ENCODE peak calls at places on chromosomes 13 and 19, in nine cellular contexts. One of them, this sample, is unnamed.

GRCh38 chr13:62837895-62838294 is 1422.2 kb upstream of the PCDH20 start:
- DNase-seq in psoas muscle: no peak
- DNase-seq in cardiac muscle cell: no peak
- DNase-seq in neural progenitor cell: no peak
- DNase-seq in PC-3: peak
- DNase-seq in GM12878: no peak
- DNase-seq in A549: no peak
- DNase-seq in HCT116: no peak
- DNase-seq in fibroblast of lung: peak
- DNase-seq in this sample: no peak

GRCh38 chr19:11346104-11346940 is at the start of the genes CCDC159 and TMEM205:
- DNase-seq in GM12878: peak
- DNase-seq in HCT116: peak
- DNase-seq in neural progenitor cell: peak
- DNase-seq in fibroblast of lung: peak
- DNase-seq in A549: peak
- DNase-seq in cardiac muscle cell: peak
- DNase-seq in PC-3: peak
- DNase-seq in psoas muscle: peak
- DNase-seq in this sample: peak

GRCh38 chr13:44312898-44313551 is 60.6 kb upstream of the SERP2 start:
- DNase-seq in GM12878: no peak
- DNase-seq in neural progenitor cell: no peak
- DNase-seq in A549: peak
- DNase-seq in psoas muscle: no peak
- DNase-seq in cardiac muscle cell: no peak
- DNase-seq in PC-3: peak
- DNase-seq in fibroblast of lung: peak
- DNase-seq in HCT116: peak
- DNase-seq in this sample: no peak

GRCh38 chr13:95246292-95247082 is 54.8 kb downstream of the ABCC4 start:
- DNase-seq in A549: no peak
- DNase-seq in neural progenitor cell: no peak
- DNase-seq in fibroblast of lung: no peak
- DNase-seq in GM12878: no peak
- DNase-seq in PC-3: peak
- DNase-seq in psoas muscle: no peak
- DNase-seq in HCT116: no peak
- DNase-seq in cardiac muscle cell: no peak
- DNase-seq in this sample: no peak

GRCh38 chr13:60402022-60402421 is 5.0 kb downstream of the TDRD3 start:
- DNase-seq in HCT116: no peak
- DNase-seq in psoas muscle: no peak
- DNase-seq in neural progenitor cell: no peak
- DNase-seq in fibroblast of lung: peak
- DNase-seq in cardiac muscle cell: no peak
- DNase-seq in PC-3: peak
- DNase-seq in GM12878: no peak
- DNase-seq in A549: no peak
- DNase-seq in this sample: no peak

GRCh38 chr19:2869618-2870017 is 2.5 kb downstream of the ZNF556 start:
- DNase-seq in GM12878: no peak
- DNase-seq in PC-3: no peak
- DNase-seq in A549: no peak
- DNase-seq in HCT116: no peak
- DNase-seq in psoas muscle: no peak
- DNase-seq in cardiac muscle cell: no peak
- DNase-seq in fibroblast of lung: no peak
- DNase-seq in neural progenitor cell: no peak
- DNase-seq in this sample: no peak

GRCh38 chr19:29528946-29529645 is 3.3 kb downstream of the VSTM2B start:
- DNase-seq in fibroblast of lung: no peak
- DNase-seq in psoas muscle: no peak
- DNase-seq in PC-3: no peak
- DNase-seq in HCT116: no peak
- DNase-seq in neural progenitor cell: peak
- DNase-seq in A549: peak
- DNase-seq in cardiac muscle cell: no peak
- DNase-seq in GM12878: no peak
- DNase-seq in this sample: no peak

GRCh38 chr13:21336609-21337008 is 122.5 kb downstream of the ZDHHC20 start:
- DNase-seq in fibroblast of lung: no peak
- DNase-seq in HCT116: no peak
- DNase-seq in psoas muscle: no peak
- DNase-seq in GM12878: no peak
- DNase-seq in A549: no peak
- DNase-seq in PC-3: no peak
- DNase-seq in cardiac muscle cell: no peak
- DNase-seq in neural progenitor cell: peak
- DNase-seq in this sample: no peak

GRCh38 chr13:112124100-112124499 is 57.2 kb downstream of the SOX1 start:
- DNase-seq in neural progenitor cell: no peak
- DNase-seq in HCT116: no peak
- DNase-seq in psoas muscle: no peak
- DNase-seq in A549: no peak
- DNase-seq in PC-3: no peak
- DNase-seq in GM12878: no peak
- DNase-seq in fibroblast of lung: no peak
- DNase-seq in cardiac muscle cell: no peak
- DNase-seq in this sample: no peak

GRCh38 chr19:35911790-35912189 is 3.7 kb upstream of the TYROBP start:
- DNase-seq in A549: no peak
- DNase-seq in PC-3: peak
- DNase-seq in fibroblast of lung: peak
- DNase-seq in cardiac muscle cell: no peak
- DNase-seq in psoas muscle: no peak
- DNase-seq in GM12878: no peak
- DNase-seq in HCT116: peak
- DNase-seq in neural progenitor cell: no peak
- DNase-seq in this sample: no peak

GRCh38 chr19:54959840-54960239 is 6.3 kb upstream of the NLRP2 start:
- DNase-seq in A549: no peak
- DNase-seq in psoas muscle: no peak
- DNase-seq in HCT116: no peak
- DNase-seq in cardiac muscle cell: no peak
- DNase-seq in PC-3: no peak
- DNase-seq in fibroblast of lung: no peak
- DNase-seq in GM12878: no peak
- DNase-seq in neural progenitor cell: no peak
- DNase-seq in this sample: no peak

GRCh38 chr13:47463726-47464125 is 537.3 kb downstream of the SUCLA2 start:
- DNase-seq in fibroblast of lung: peak
- DNase-seq in psoas muscle: no peak
- DNase-seq in A549: no peak
- DNase-seq in cardiac muscle cell: no peak
- DNase-seq in GM12878: no peak
- DNase-seq in PC-3: no peak
- DNase-seq in neural progenitor cell: no peak
- DNase-seq in HCT116: no peak
- DNase-seq in this sample: no peak

GRCh38 chr19:37933965-37934364 is 27.0 kb downstream of the SIPA1L3 start:
- DNase-seq in GM12878: no peak
- DNase-seq in HCT116: no peak
- DNase-seq in neural progenitor cell: no peak
- DNase-seq in fibroblast of lung: peak
- DNase-seq in psoas muscle: peak
- DNase-seq in A549: no peak
- DNase-seq in cardiac muscle cell: peak
- DNase-seq in PC-3: no peak
- DNase-seq in this sample: no peak

GRCh38 chr13:64684685-64685431 is 2545.3 kb downstream of the PCDH9 start:
- DNase-seq in neural progenitor cell: no peak
- DNase-seq in PC-3: no peak
- DNase-seq in A549: no peak
- DNase-seq in fibroblast of lung: peak
- DNase-seq in GM12878: no peak
- DNase-seq in HCT116: no peak
- DNase-seq in psoas muscle: no peak
- DNase-seq in cardiac muscle cell: no peak
- DNase-seq in this sample: peak

GRCh38 chr19:1068111-1069001 is 1.4 kb downstream of the ARHGAP45 start:
- DNase-seq in PC-3: no peak
- DNase-seq in GM12878: no peak
- DNase-seq in fibroblast of lung: no peak
- DNase-seq in psoas muscle: peak
- DNase-seq in HCT116: no peak
- DNase-seq in A549: no peak
- DNase-seq in neural progenitor cell: no peak
- DNase-seq in cardiac muscle cell: no peak
- DNase-seq in this sample: no peak

GRCh38 chr13:34224877-34225276 is 406.9 kb downstream of the RFC3 start:
- DNase-seq in psoas muscle: no peak
- DNase-seq in HCT116: no peak
- DNase-seq in fibroblast of lung: peak
- DNase-seq in neural progenitor cell: no peak
- DNase-seq in cardiac muscle cell: no peak
- DNase-seq in GM12878: no peak
- DNase-seq in PC-3: no peak
- DNase-seq in A549: no peak
- DNase-seq in this sample: no peak

DNA sequence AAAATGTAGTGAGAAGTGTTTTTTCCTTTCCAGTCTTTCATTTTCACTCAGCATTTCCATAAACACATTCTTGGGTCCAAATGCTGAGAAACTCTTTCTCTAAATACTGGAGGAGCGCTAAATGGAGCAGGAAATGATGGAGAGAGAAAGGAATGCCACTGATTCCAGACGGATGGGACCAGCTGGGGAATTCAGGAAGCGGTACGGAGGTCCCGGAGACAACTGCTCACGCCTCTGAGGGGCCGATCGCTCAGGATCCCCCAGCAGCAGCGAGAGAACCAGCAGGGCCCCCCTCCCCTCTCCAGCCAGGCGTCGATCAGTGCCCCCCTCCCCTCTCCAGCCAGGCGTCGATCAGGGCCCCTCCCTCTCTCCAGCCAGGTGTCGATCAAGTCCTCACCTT is 13.2 kb downstream of the RASA3 start:
- DNase-seq in cardiac muscle cell: peak
- DNase-seq in PC-3: peak
- DNase-seq in psoas muscle: peak
- DNase-seq in A549: peak
- DNase-seq in neural progenitor cell: peak
- DNase-seq in HCT116: no peak
- DNase-seq in GM12878: no peak
- DNase-seq in fibroblast of lung: peak
- DNase-seq in this sample: no peak
- H3K4me3 ChIP-seq in cardiac muscle cell: no peak
- H3K4me3 ChIP-seq in PC-3: peak
- H3K4me3 ChIP-seq in psoas muscle: no peak
- H3K4me3 ChIP-seq in A549: peak
- H3K4me3 ChIP-seq in neural progenitor cell: no peak
- H3K4me3 ChIP-seq in HCT116: peak
- H3K4me3 ChIP-seq in GM12878: no peak
- H3K4me3 ChIP-seq in fibroblast of lung: peak
- H3K4me3 ChIP-seq in this sample: no peak

DNA sequence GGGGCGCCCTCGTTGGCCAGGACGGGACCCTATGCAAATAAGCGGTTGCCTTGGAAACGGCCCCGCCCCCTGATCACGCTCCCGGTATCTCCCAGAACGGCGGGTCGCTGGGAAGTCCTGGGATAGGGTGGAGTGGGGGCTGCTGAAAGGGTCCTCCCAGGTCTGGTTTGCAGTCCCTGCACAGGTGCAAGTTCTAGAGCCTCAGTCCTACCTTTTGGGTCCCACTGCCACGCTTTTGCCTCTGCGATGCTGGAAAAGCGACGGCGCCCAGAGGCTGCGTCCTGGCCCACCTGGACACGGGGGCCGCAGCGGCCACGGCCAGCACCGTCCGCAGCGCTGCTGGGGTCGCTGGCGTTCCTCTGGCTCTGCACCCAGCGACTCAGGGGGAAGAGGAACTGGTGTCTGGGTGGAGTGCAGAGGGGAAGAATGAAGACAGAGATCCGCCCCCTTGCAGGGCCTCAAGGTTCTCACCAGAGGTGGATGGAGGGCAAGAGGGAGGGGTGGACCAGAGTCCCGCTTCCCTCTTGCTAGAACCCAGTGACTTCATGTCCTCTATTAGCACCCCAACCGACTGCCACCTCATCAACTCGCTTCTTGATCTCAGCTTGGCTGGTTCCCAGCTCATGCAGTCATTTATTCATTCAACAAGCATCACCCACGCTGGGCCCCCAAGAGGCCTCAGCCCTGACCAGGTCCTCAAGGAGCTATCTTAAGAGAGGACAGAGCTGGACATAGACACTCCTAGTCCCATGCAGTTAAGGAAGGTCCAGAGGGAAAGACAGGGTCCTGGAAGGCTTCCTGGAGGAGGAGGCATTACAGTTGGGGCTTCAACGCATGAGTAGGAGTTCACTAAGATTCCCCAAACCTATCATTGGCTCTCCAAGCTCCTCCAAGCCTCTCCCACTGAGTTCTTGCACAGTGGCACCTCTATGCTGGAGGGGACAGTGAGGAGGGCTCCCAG is at the start of gene LRRC25:
- DNase-seq in cardiac muscle cell: peak
- DNase-seq in psoas muscle: no peak
- DNase-seq in A549: no peak
- DNase-seq in fibroblast of lung: no peak
- DNase-seq in neural progenitor cell: peak
- DNase-seq in HCT116: no peak
- DNase-seq in GM12878: no peak
- DNase-seq in PC-3: no peak
- DNase-seq in this sample: no peak
- H3K27ac ChIP-seq in cardiac muscle cell: no peak
- H3K27ac ChIP-seq in psoas muscle: no peak
- H3K27ac ChIP-seq in A549: no peak
- H3K27ac ChIP-seq in fibroblast of lung: no peak
- H3K27ac ChIP-seq in neural progenitor cell: no peak
- H3K27ac ChIP-seq in HCT116: no peak
- H3K27ac ChIP-seq in GM12878: no peak
- H3K27ac ChIP-seq in PC-3: no peak
- H3K27ac ChIP-seq in this sample: no peak

DNA sequence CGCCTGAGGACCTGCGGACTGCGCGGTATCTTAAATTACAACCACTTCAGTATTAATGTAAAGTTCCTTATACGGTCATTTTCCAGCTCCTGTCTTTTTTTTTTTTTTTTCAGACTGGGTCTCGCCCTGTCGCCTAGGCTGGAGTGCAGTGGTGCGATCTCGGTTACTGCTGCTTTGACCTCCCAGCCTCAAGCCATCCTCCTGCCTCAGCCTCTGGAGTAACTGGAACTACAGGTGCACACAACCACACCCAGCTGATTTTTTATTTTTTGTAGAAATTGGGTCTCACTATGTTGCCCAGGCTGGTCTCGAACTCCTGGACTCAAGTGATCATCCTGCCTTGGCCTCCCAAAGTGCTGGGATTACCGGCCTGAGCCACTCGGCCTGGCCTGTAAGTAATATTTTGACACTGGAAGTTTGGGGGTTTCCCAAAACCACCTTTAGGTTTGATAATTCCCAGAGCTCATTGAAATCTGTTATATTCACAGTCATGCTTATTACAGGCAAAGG is 406 bp upstream of the EID2B start:
- DNase-seq in cardiac muscle cell: no peak
- DNase-seq in HCT116: no peak
- DNase-seq in PC-3: no peak
- DNase-seq in neural progenitor cell: no peak
- DNase-seq in A549: no peak
- DNase-seq in GM12878: no peak
- DNase-seq in fibroblast of lung: no peak
- DNase-seq in psoas muscle: no peak
- DNase-seq in this sample: no peak
- H3K4me3 ChIP-seq in cardiac muscle cell: no peak
- H3K4me3 ChIP-seq in HCT116: peak
- H3K4me3 ChIP-seq in PC-3: no peak
- H3K4me3 ChIP-seq in neural progenitor cell: no peak
- H3K4me3 ChIP-seq in A549: peak
- H3K4me3 ChIP-seq in GM12878: no peak
- H3K4me3 ChIP-seq in fibroblast of lung: peak
- H3K4me3 ChIP-seq in psoas muscle: peak
- H3K4me3 ChIP-seq in this sample: no peak

GRCh38 chr13:113273856-113274590 is 23.0 kb upstream of the LAMP1 start:
- DNase-seq in A549: no peak
- DNase-seq in psoas muscle: no peak
- DNase-seq in GM12878: no peak
- DNase-seq in PC-3: peak
- DNase-seq in neural progenitor cell: no peak
- DNase-seq in fibroblast of lung: peak
- DNase-seq in HCT116: no peak
- DNase-seq in cardiac muscle cell: no peak
- DNase-seq in this sample: no peak
- H3K27ac ChIP-seq in A549: no peak
- H3K27ac ChIP-seq in psoas muscle: no peak
- H3K27ac ChIP-seq in GM12878: no peak
- H3K27ac ChIP-seq in PC-3: no peak
- H3K27ac ChIP-seq in neural progenitor cell: no peak
- H3K27ac ChIP-seq in fibroblast of lung: no peak
- H3K27ac ChIP-seq in HCT116: no peak
- H3K27ac ChIP-seq in cardiac muscle cell: no peak
- H3K27ac ChIP-seq in this sample: no peak